ENCODE peak calls at places on chromosome 22, in eight cellular contexts. T, E, X, M, A, C, O and V are unnamed samples.

GRCh38 chr22:44384981-44385610 is 72.3 kb upstream of the SHISAL1 start:
- DNase-seq in A (no peak), M (no peak), T (no peak), C (no peak), O (no peak), E (no peak), X (no peak), V (no peak)

GRCh38 chr22:35634981-35635540 is 13.2 kb upstream of the APOL6 start:
- DNase-seq in M (no peak), A (no peak), O (no peak), T (no peak), X (no peak), C (no peak), E (no peak), V (no peak)

GRCh38 chr22:42249831-42250230 is 20.6 kb downstream of the TCF20 start:
- DNase-seq in O (no peak), X (no peak), M (no peak), C (no peak), T (no peak), A (no peak), E (no peak), V (no peak)

GRCh38 chr22:44676441-44677298 is 25.3 kb upstream of the PRR5 start:
- DNase-seq in T (peak; percentile 82), O (no peak), C (no peak), A (no peak), E (peak; percentile 38), M (no peak), X (peak; percentile 89), V (no peak)

GRCh38 chr22:31098633-31099110 is 8.7 kb downstream of the SELENOM start:
- DNase-seq in C (no peak), O (no peak), E (peak; percentile 64), X (peak; percentile 36), A (no peak), T (peak; percentile 66), M (peak; percentile 43), V (no peak)

GRCh38 chr22:39994566-39995345 is at the start of gene FAM83F:
- DNase-seq in M (peak; percentile 21), E (no peak), A (no peak), X (peak; percentile 89), T (peak; percentile 68), O (no peak), C (no peak), V (no peak)

GRCh38 chr22:45090364-45090960 is 73.3 kb upstream of the NUP50 start:
- DNase-seq in T (peak; percentile 34), O (no peak), A (no peak), C (no peak), X (peak; percentile 77), E (no peak), M (no peak), V (no peak)

GRCh38 chr22:16989915-16990314 is 18.1 kb downstream of the GAB4 start:
- DNase-seq in T (no peak), X (no peak), C (no peak), O (no peak), M (no peak), E (no peak), A (no peak), V (no peak)

GRCh38 chr22:41543854-41544670 is at the start of gene POLR3H:
- DNase-seq in A (peak; percentile 95), E (peak; percentile 100), C (peak; percentile 99), M (peak; percentile 99), O (peak; percentile 96), X (peak; percentile 100), T (peak; percentile 99), V (peak; percentile 94)

DNA sequence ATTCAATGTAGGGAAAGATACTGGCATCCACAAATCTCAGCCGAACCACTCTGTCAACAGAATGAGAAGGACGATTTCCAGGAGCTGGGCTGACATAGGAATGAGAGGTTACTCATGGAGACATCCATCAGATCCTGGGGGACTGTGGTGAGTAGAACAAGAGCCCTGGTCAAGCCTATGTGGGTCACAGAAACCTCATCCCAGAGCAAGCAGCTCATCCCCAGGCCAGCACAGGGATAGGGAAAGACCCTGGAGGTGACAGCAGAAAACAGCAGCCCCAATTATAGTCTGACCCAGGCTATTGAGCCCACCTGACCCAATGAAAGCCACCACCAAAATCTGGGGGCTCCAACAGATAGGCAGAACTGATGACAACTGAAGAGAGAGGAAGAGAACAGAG is 128.0 kb upstream of the SERPIND1 start:
- DNase-seq in O (no peak), M (no peak), C (no peak), X (no peak), E (no peak), T (no peak), A (no peak), V (no peak)
- H3K27ac ChIP-seq in O (no peak overlapping the region), M (no peak overlapping the region), C (no peak overlapping the region), X (no peak overlapping the region), E (no peak overlapping the region), T (no peak overlapping the region), A (no peak overlapping the region), V (no peak overlapping the region)

GRCh38 chr22:29203883-29204282 is 1.8 kb upstream of the EMID1 start:
- DNase-seq in M (no peak), O (no peak), T (no peak), A (no peak), X (no peak), E (no peak), C (no peak), V (no peak)

GRCh38 chr22:29204617-29205183 is 996 bp upstream of the EMID1 start:
- DNase-seq in X (no peak), A (no peak), T (no peak), M (no peak), C (no peak), E (no peak), O (no peak), V (no peak)

GRCh38 chr22:29206372-29207230 is 905 bp downstream of the EMID1 start:
- DNase-seq in X (no peak), E (no peak), A (no peak), T (no peak), M (no peak), O (no peak), C (no peak), V (no peak)

GRCh38 chr22:29205598-29206371 is at the start of gene EMID1:
- DNase-seq in O (no peak), A (no peak), E (peak; percentile 40), X (peak; percentile 81), M (peak; percentile 51), C (peak; percentile 37), T (no peak), V (no peak)

DNA sequence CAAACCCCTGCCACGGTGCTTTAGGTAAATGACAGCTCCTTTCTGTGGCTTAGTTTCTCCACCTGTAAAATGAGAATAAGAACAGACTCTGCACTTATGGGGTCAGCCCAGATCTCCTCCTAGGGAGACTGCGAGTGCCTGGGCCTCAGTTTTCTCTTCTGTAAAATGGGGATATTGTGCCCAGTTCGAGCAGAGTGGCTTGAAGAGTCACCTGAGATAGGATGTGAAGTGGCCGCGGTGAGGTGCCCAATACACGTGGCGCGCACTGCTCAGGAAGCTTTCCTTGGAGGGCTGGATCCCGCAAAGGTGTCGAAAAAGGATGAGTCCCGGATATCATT is 467 bp upstream of the EMID1 start:
- DNase-seq in X (no peak), E (no peak), T (no peak), O (no peak), C (no peak), M (no peak), A (no peak), V (no peak)
- H3K4me3 ChIP-seq in X (no peak overlapping the region), E (peak overlapping the region; percentile 73), T (no peak overlapping the region), O (peak overlapping the region; percentile 34), C (peak overlapping the region; percentile 65), M (peak overlapping the region; percentile 46), A (no peak overlapping the region), V (peak overlapping the region; percentile 52)

DNA sequence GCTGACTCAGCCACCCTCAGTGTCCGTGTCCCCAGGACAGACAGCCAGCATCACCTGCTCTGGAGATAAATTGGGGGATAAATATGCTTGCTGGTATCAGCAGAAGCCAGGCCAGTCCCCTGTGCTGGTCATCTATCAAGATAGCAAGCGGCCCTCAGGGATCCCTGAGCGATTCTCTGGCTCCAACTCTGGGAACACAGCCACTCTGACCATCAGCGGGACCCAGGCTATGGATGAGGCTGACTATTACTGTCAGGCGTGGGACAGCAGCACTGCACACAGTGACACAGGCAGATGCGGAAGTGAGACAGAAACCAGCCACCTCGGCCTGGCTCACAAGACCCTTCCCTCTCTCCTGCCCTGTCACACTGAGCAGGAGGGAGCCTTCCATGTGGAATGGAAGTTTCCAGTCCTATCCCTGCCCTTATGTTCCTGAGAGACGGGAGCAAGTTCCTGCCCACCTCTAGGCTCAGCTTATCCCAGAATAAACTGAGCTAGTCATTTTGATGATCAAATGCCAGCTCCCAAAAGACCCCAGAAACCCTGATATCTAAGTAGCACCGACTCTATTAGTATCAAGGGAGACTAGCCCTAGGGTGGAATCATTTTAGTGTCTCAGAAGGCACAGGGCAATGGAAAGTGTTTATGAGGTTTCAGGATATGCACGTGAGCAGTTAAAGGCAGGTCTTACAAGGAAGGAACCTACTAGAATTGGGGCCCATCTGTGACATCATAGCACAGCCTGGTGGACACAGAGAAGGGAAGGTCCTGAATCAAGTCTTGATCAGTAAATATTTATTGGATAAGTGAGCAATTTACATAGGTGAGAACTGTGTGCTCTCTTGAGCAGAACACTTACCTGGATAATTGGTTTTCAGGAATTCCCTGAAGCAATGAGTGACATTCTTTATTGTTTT is 6.2 kb upstream of the IGLL5 start:
- DNase-seq in T (no peak), O (no peak), A (no peak), X (no peak), E (no peak), C (no peak), M (no peak), V (no peak)
- H3K27ac ChIP-seq in T (no peak overlapping the region), O (no peak overlapping the region), A (no peak overlapping the region), X (no peak overlapping the region), E (no peak overlapping the region), C (no peak overlapping the region), M (no peak overlapping the region), V (no peak overlapping the region)

GRCh38 chr22:33480118-33480517 is 421.9 kb upstream of the SYN3 start:
- DNase-seq in E (no peak), M (no peak), T (no peak), C (no peak), A (no peak), X (no peak), O (no peak), V (no peak)
- H3K4me3 ChIP-seq in E (no peak overlapping the region), M (no peak overlapping the region), T (no peak overlapping the region), C (no peak overlapping the region), A (no peak overlapping the region), X (no peak overlapping the region), O (no peak overlapping the region), V (no peak overlapping the region)

DNA sequence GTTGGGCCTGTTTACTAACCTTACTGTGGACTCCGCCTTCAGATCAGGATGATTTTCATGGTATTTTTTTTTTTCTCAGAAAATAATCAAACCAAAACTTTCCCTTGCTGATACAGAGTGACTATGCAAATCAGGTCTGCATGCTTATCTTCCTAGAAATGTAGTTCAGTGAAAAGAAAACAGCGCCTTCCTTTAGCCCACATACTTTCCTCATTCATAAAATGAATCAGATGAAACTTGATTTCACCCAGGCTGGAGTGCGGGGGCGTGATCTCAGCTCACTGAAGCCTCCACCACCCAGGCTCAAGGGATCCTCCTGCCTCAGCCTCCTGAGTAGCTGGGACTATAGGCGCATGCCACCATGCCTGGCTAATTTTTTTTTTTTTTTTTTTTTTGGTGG is 26.0 kb downstream of the ZNRF3 start:
- DNase-seq in M (no peak), T (no peak), O (no peak), E (no peak), C (no peak), A (no peak), X (no peak), V (no peak)
- H3K27ac ChIP-seq in M (no peak overlapping the region), T (no peak overlapping the region), O (no peak overlapping the region), E (no peak overlapping the region), C (no peak overlapping the region), A (no peak overlapping the region), X (no peak overlapping the region), V (no peak overlapping the region)